ENCODE peak calls at places on chromosomes 7 and 10, in nine cellular contexts. One of them, this sample, is unnamed. For H3K4me1 and H3K36me3, the result is how much of the 10 kb centered on the place peaks cover.

GRCh38 chr7:105691692-105692564 is 110.6 kb upstream of the EFCAB10 start:
- DNase-seq in body of pancreas: peak
- DNase-seq in pancreas: peak
- DNase-seq in transverse colon: peak
- DNase-seq in HCT116: no peak
- DNase-seq in fibroblast of lung: peak
- DNase-seq in GM23338: peak
- DNase-seq in kidney: peak
- DNase-seq in RWPE2: no peak
- DNase-seq in this sample: peak

GRCh38 chr10:78502208-78502943 is 468.7 kb downstream of the RPS24 start:
- DNase-seq in kidney: no peak
- DNase-seq in pancreas: no peak
- DNase-seq in body of pancreas: no peak
- DNase-seq in fibroblast of lung: peak
- DNase-seq in GM23338: no peak
- DNase-seq in transverse colon: no peak
- DNase-seq in HCT116: no peak
- DNase-seq in RWPE2: no peak
- DNase-seq in this sample: no peak

GRCh38 chr7:112282476-112283188 is 76.1 kb downstream of the ZNF277 start:
- DNase-seq in pancreas: no peak
- DNase-seq in transverse colon: no peak
- DNase-seq in body of pancreas: no peak
- DNase-seq in GM23338: no peak
- DNase-seq in kidney: no peak
- DNase-seq in HCT116: no peak
- DNase-seq in RWPE2: no peak
- DNase-seq in fibroblast of lung: no peak
- DNase-seq in this sample: no peak

GRCh38 chr10:98242823-98243222 is 25.2 kb downstream of the LOXL4 start:
- DNase-seq in transverse colon: no peak
- DNase-seq in pancreas: no peak
- DNase-seq in RWPE2: no peak
- DNase-seq in body of pancreas: no peak
- DNase-seq in fibroblast of lung: peak
- DNase-seq in kidney: no peak
- DNase-seq in GM23338: no peak
- DNase-seq in HCT116: no peak
- DNase-seq in this sample: no peak

GRCh38 chr10:82319046-82319445 is 444.1 kb downstream of the NRG3 start:
- DNase-seq in GM23338: no peak
- DNase-seq in RWPE2: no peak
- DNase-seq in kidney: no peak
- DNase-seq in body of pancreas: no peak
- DNase-seq in transverse colon: no peak
- DNase-seq in HCT116: no peak
- DNase-seq in fibroblast of lung: no peak
- DNase-seq in pancreas: no peak
- DNase-seq in this sample: no peak

GRCh38 chr7:25619963-25620799 is 391.9 kb upstream of the NPVF start:
- DNase-seq in body of pancreas: no peak
- DNase-seq in transverse colon: peak
- DNase-seq in GM23338: no peak
- DNase-seq in HCT116: no peak
- DNase-seq in fibroblast of lung: peak
- DNase-seq in kidney: peak
- DNase-seq in pancreas: no peak
- DNase-seq in RWPE2: no peak
- DNase-seq in this sample: no peak

GRCh38 chr7:98133181-98133580 is 26.5 kb downstream of the LMTK2 start:
- DNase-seq in fibroblast of lung: peak
- DNase-seq in pancreas: no peak
- DNase-seq in transverse colon: peak
- DNase-seq in body of pancreas: no peak
- DNase-seq in GM23338: no peak
- DNase-seq in RWPE2: no peak
- DNase-seq in HCT116: no peak
- DNase-seq in kidney: no peak
- DNase-seq in this sample: no peak

GRCh38 chr7:20929199-20929598 is 142.5 kb upstream of the SP8 start:
- DNase-seq in pancreas: no peak
- DNase-seq in HCT116: no peak
- DNase-seq in transverse colon: no peak
- DNase-seq in RWPE2: no peak
- DNase-seq in kidney: no peak
- DNase-seq in body of pancreas: no peak
- DNase-seq in fibroblast of lung: no peak
- DNase-seq in GM23338: no peak
- DNase-seq in this sample: no peak

GRCh38 chr7:150992833-150993302 is 2.1 kb downstream of the NOS3 start:
- DNase-seq in GM23338: peak
- DNase-seq in RWPE2: no peak
- DNase-seq in kidney: peak
- DNase-seq in transverse colon: no peak
- DNase-seq in fibroblast of lung: no peak
- DNase-seq in pancreas: no peak
- DNase-seq in body of pancreas: no peak
- DNase-seq in HCT116: no peak
- DNase-seq in this sample: no peak

GRCh38 chr7:154767194-154767593 is 235.7 kb downstream of the PAXIP1 start:
- DNase-seq in fibroblast of lung: no peak
- DNase-seq in RWPE2: no peak
- DNase-seq in pancreas: no peak
- DNase-seq in body of pancreas: no peak
- DNase-seq in transverse colon: no peak
- DNase-seq in GM23338: no peak
- DNase-seq in kidney: no peak
- DNase-seq in HCT116: no peak
- DNase-seq in this sample: no peak

GRCh38 chr10:119737827-119738226 is 12.0 kb downstream of the INPP5F start:
- DNase-seq in pancreas: no peak
- DNase-seq in GM23338: peak
- DNase-seq in transverse colon: peak
- DNase-seq in fibroblast of lung: peak
- DNase-seq in body of pancreas: peak
- DNase-seq in RWPE2: no peak
- DNase-seq in HCT116: peak
- DNase-seq in kidney: no peak
- DNase-seq in this sample: no peak

GRCh38 chr7:127961787-127962463 is 69.3 kb downstream of the LRRC4 start:
- DNase-seq in RWPE2: no peak
- DNase-seq in body of pancreas: no peak
- DNase-seq in transverse colon: no peak
- DNase-seq in kidney: no peak
- DNase-seq in pancreas: no peak
- DNase-seq in HCT116: no peak
- DNase-seq in fibroblast of lung: no peak
- DNase-seq in GM23338: no peak
- DNase-seq in this sample: no peak

GRCh38 chr10:17655567-17656146 is 11.7 kb downstream of the STAM start:
- DNase-seq in transverse colon: no peak
- DNase-seq in fibroblast of lung: no peak
- DNase-seq in kidney: no peak
- DNase-seq in RWPE2: no peak
- DNase-seq in pancreas: no peak
- DNase-seq in body of pancreas: no peak
- DNase-seq in HCT116: no peak
- DNase-seq in GM23338: no peak
- DNase-seq in this sample: no peak

GRCh38 chr7:90766814-90767564 is 170.9 kb downstream of the CDK14 start:
- DNase-seq in transverse colon: peak
- DNase-seq in GM23338: no peak
- DNase-seq in kidney: no peak
- DNase-seq in fibroblast of lung: peak
- DNase-seq in HCT116: no peak
- DNase-seq in RWPE2: peak
- DNase-seq in body of pancreas: peak
- DNase-seq in pancreas: peak
- DNase-seq in this sample: no peak

GRCh38 chr7:90763108-90763507 is 167.0 kb downstream of the CDK14 start:
- DNase-seq in HCT116: no peak
- DNase-seq in RWPE2: no peak
- DNase-seq in transverse colon: no peak
- DNase-seq in body of pancreas: peak
- DNase-seq in GM23338: no peak
- DNase-seq in pancreas: no peak
- DNase-seq in kidney: no peak
- DNase-seq in fibroblast of lung: no peak
- DNase-seq in this sample: no peak

GRCh38 chr7:90768301-90768700 is 172.2 kb downstream of the CDK14 start:
- DNase-seq in GM23338: no peak
- DNase-seq in body of pancreas: no peak
- DNase-seq in RWPE2: no peak
- DNase-seq in fibroblast of lung: no peak
- DNase-seq in pancreas: no peak
- DNase-seq in transverse colon: no peak
- DNase-seq in kidney: no peak
- DNase-seq in HCT116: no peak
- DNase-seq in this sample: no peak

GRCh38 chr7:90761584-90761983 is 165.5 kb downstream of the CDK14 start:
- DNase-seq in GM23338: no peak
- DNase-seq in kidney: no peak
- DNase-seq in pancreas: no peak
- DNase-seq in RWPE2: no peak
- DNase-seq in transverse colon: no peak
- DNase-seq in fibroblast of lung: no peak
- DNase-seq in HCT116: no peak
- DNase-seq in body of pancreas: no peak
- DNase-seq in this sample: no peak

DNA sequence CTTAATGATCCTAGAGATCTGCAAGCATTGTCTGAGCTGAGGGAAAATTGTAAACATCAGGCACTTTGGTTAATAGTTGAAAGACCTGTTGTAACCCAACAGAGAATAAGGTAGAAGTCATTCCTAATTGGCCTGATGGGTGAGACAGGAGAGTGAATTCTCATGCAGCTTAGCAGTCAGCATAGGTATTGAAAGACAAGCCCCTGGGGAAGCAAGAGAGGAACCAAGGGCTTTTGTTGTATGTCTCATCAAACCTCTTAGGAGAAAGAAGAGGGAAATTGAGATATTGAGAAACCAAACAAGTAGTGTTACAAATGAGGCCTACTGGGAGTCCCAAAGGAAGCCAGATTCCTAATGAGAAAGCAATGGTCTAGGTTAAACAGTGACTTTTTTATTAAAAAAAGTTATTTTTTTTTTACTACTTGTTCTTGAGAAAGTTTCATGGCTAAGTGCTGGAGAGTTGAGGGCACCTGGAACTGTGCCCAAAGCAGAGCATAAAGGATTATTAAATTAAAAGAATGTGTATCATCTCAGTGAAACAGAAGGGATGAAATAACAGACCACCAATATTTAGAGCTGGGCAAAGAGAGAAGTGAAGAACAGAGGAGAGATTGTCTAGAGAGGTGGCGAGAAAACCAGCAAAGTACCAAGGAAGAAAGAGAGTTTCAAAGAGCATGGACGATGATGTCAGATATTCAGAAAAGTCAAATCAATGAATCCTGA is 168.9 kb downstream of the CDK14 start:
- DNase-seq in fibroblast of lung: no peak
- DNase-seq in kidney: no peak
- DNase-seq in body of pancreas: no peak
- DNase-seq in transverse colon: no peak
- DNase-seq in GM23338: peak
- DNase-seq in pancreas: no peak
- DNase-seq in RWPE2: no peak
- DNase-seq in HCT116: no peak
- DNase-seq in this sample: no peak
- H3K4me1 ChIP-seq in fibroblast of lung: under half
- H3K4me1 ChIP-seq in kidney: under half
- H3K4me1 ChIP-seq in body of pancreas: half or more
- H3K4me1 ChIP-seq in transverse colon: under half
- H3K4me1 ChIP-seq in GM23338: under half
- H3K4me1 ChIP-seq in pancreas: under half
- H3K4me1 ChIP-seq in RWPE2: under half
- H3K4me1 ChIP-seq in HCT116: under half
- H3K4me1 ChIP-seq in this sample: under half

GRCh38 chr7:2209961-2210323 is 22.8 kb downstream of the MAD1L1 start:
- DNase-seq in fibroblast of lung: no peak
- DNase-seq in RWPE2: peak
- DNase-seq in body of pancreas: no peak
- DNase-seq in GM23338: no peak
- DNase-seq in pancreas: no peak
- DNase-seq in kidney: peak
- DNase-seq in HCT116: no peak
- DNase-seq in transverse colon: no peak
- DNase-seq in this sample: no peak
- H3K36me3 ChIP-seq in fibroblast of lung: under half
- H3K36me3 ChIP-seq in RWPE2: half or more
- H3K36me3 ChIP-seq in body of pancreas: under half
- H3K36me3 ChIP-seq in GM23338: under half
- H3K36me3 ChIP-seq in pancreas: under half
- H3K36me3 ChIP-seq in kidney: under half
- H3K36me3 ChIP-seq in HCT116: under half
- H3K36me3 ChIP-seq in transverse colon: under half
- H3K36me3 ChIP-seq in this sample: under half

GRCh38 chr10:63133056-63133786 is at the start of gene NRBF2:
- DNase-seq in pancreas: peak
- DNase-seq in RWPE2: peak
- DNase-seq in kidney: peak
- DNase-seq in fibroblast of lung: peak
- DNase-seq in transverse colon: peak
- DNase-seq in HCT116: peak
- DNase-seq in GM23338: peak
- DNase-seq in body of pancreas: peak
- DNase-seq in this sample: peak
- TF ChIP-seq CTCF in pancreas: no peak
- TF ChIP-seq CTCF in RWPE2: peak
- TF ChIP-seq CTCF in kidney: no peak
- TF ChIP-seq CTCF in fibroblast of lung: peak
- TF ChIP-seq CTCF in transverse colon: peak
- TF ChIP-seq CTCF in HCT116: no peak
- TF ChIP-seq CTCF in GM23338: peak
- TF ChIP-seq CTCF in body of pancreas: no peak
- TF ChIP-seq CTCF in this sample: peak

DNA sequence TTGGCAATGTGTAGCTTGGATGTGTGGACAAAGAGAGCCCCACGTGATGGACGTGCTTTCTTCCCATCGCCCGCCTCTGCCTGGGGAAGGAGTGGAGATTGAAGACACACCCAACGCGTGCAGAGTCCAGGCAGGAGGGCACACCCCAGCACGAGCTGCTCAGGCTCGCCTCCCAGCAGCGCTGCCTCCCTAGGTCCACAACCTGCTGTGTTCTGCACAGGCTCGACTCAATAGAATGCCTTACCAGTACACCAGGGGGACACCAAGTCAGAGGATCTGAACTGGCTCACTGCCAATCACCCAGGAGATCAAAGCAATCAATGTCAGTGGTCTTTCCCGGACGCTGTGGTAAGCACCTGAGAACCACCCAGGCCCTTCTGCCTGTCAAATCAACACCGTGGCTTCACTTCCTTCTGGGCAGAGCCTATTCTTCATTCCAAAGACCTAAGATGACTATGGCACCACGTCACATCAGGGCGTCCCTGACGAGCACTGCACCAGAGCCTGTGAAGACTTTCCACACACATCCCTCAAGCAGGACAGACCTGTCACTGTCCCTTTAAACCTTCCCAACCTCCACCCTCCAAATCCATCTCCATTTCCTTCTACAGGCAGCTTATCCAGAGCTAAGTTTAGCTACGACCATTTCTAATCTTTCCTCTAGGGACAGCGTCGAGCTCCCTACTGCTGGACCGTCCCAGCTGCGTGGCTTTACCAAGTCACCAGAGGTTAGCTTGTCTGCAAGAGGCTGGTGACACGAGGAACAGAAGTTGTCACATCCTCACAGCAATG is 72.3 kb downstream of the AMZ1 start:
- DNase-seq in HCT116: peak
- DNase-seq in GM23338: peak
- DNase-seq in pancreas: no peak
- DNase-seq in kidney: peak
- DNase-seq in transverse colon: peak
- DNase-seq in fibroblast of lung: peak
- DNase-seq in body of pancreas: no peak
- DNase-seq in RWPE2: no peak
- DNase-seq in this sample: no peak
- H3K4me1 ChIP-seq in HCT116: under half
- H3K4me1 ChIP-seq in GM23338: under half
- H3K4me1 ChIP-seq in pancreas: under half
- H3K4me1 ChIP-seq in kidney: under half
- H3K4me1 ChIP-seq in transverse colon: half or more
- H3K4me1 ChIP-seq in fibroblast of lung: half or more
- H3K4me1 ChIP-seq in body of pancreas: under half
- H3K4me1 ChIP-seq in RWPE2: under half
- H3K4me1 ChIP-seq in this sample: under half

This sample was measured in CD8-positive, alpha-beta T cell.